ENCODE peak calls at places on chromosomes 12 and 14, in four cellular contexts. C is WERI-Rb-1, A is HFFc6, O is cardiac fibroblast. M is an unnamed sample.

GRCh38 chr12:77893918-77894317 is 63.2 kb downstream of the NAV3 start:
- DNase-seq in A (no peak), C (no peak), O (peak), M (no peak)

GRCh38 chr12:66776974-66777373 is 98.1 kb upstream of the GRIP1 start:
- DNase-seq in A (no peak), O (no peak), C (no peak), M (no peak)

GRCh38 chr12:120100630-120101029 is 15.9 kb downstream of the RAB35 start:
- DNase-seq in O (peak), C (no peak), A (no peak), M (no peak)

GRCh38 chr14:93047661-93048060 is 68.1 kb downstream of the ITPK1 start:
- DNase-seq in C (no peak), A (no peak), O (peak), M (no peak)

GRCh38 chr14:91143862-91144261 is 30.0 kb downstream of the DGLUCY start:
- DNase-seq in C (no peak), O (peak), A (no peak), M (no peak)

GRCh38 chr14:68950111-68950510 is 29.0 kb downstream of the ACTN1 start:
- DNase-seq in A (no peak), O (peak), C (no peak), M (peak)

GRCh38 chr14:37655418-37655817 is 60.0 kb downstream of the TTC6 start:
- DNase-seq in O (no peak), C (no peak), A (no peak), M (no peak)

GRCh38 chr14:81401420-81402122 is 1.4 kb upstream of the STON2 start:
- DNase-seq in O (peak), A (peak), C (no peak), M (peak)

GRCh38 chr12:79247494-79247893 is 382.9 kb downstream of the SYT1 start:
- DNase-seq in A (no peak), O (no peak), C (no peak), M (no peak)

GRCh38 chr12:120903382-120903817 is 758 bp downstream of the SPPL3 start:
- DNase-seq in A (peak), C (peak), O (peak), M (peak)

GRCh38 chr12:20646239-20646827 is 48.8 kb upstream of the SLCO1C1 start:
- DNase-seq in A (peak), C (no peak), O (peak), M (no peak)

GRCh38 chr12:57631566-57632368 is 1.2 kb downstream of the B4GALNT1 start:
- DNase-seq in C (peak), O (no peak), A (no peak), M (no peak)

GRCh38 chr12:75208851-75209781 is 523 bp downstream of the KCNC2 start:
- DNase-seq in O (peak), C (peak), A (no peak), M (no peak)

GRCh38 chr14:59363545-59364226 is 101.5 kb downstream of the GPR135 start:
- DNase-seq in A (no peak), O (peak), C (no peak), M (no peak)

GRCh38 chr12:49108958-49109404 is 1.7 kb downstream of the LMBR1L start:
- DNase-seq in A (peak), O (peak), C (peak), M (no peak)

GRCh38 chr14:87888136-87888999 is 104.6 kb downstream of the GALC start:
- DNase-seq in C (peak), A (no peak), O (no peak), M (no peak)

GRCh38 chr14:49505026-49505766 is 81.0 kb downstream of the RPS29 start:
- DNase-seq in A (no peak), O (no peak), C (no peak), M (no peak)

GRCh38 chr12:27972721-27973120 is at the start of gene PTHLH:
- DNase-seq in O (no peak), C (no peak), A (no peak), M (no peak)

GRCh38 chr14:65170768-65171251 is 68.5 kb upstream of the MAX start:
- DNase-seq in A (peak), C (peak), O (peak), M (no peak)

GRCh38 chr14:97264516-97265230 is 467.5 kb downstream of the VRK1 start:
- DNase-seq in O (no peak), A (no peak), C (no peak), M (no peak)

GRCh38 chr12:123990512-123990911 is 17.5 kb downstream of the ZNF664 start:
- DNase-seq in O (peak), C (no peak), A (no peak), M (no peak)

GRCh38 chr12:84772281-84772680 is 140.3 kb downstream of the SLC6A15 start:
- DNase-seq in O (no peak), A (no peak), C (no peak), M (no peak)

GRCh38 chr12:111195316-111195715 is 173.6 kb downstream of the PHETA1 start:
- DNase-seq in O (no peak), A (no peak), C (no peak), M (no peak)

GRCh38 chr14:30131698-30132097 is 204.1 kb upstream of the PRKD1 start:
- DNase-seq in C (no peak), O (no peak), A (no peak), M (no peak)

GRCh38 chr12:50589650-50590435 is 85.1 kb downstream of the DIP2B start:
- DNase-seq in C (no peak), A (peak), O (peak), M (no peak)

DNA sequence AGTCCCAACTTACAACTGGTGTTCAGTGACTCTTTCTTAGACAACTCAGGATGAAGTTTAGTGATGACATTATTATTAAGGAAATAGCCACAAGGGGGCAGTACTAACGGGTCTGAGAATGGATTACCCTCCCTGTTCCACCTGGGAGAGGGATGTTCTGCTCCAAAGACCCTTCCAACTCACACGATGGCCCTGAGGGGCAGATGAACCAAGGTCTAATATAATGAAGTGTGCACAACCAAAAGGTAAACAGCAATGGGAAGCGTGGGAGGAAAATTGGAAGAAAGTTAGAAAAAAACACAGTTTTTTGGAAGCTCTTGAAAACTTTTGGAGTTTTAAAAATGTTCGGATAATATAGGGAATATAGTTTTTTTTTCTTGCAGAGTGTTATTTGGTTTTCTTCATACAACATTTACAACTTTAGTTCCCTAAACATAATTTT is 24.0 kb downstream of the FGF6 start:
- DNase-seq in O (peak), A (peak), C (peak), M (no peak)
- TF ChIP-seq CTCF in O (peak), A (peak), C (peak), M (peak)

GRCh38 chr14:101563654-101564443 is 2.6 kb downstream of the DIO3 start:
- DNase-seq in O (no peak), C (no peak), A (no peak), M (no peak)

GRCh38 chr14:101563352-101563653 is 2.0 kb downstream of the DIO3 start:
- DNase-seq in O (no peak), C (no peak), A (no peak), M (no peak)

GRCh38 chr14:101567252-101567651 is 6.0 kb downstream of the DIO3 start:
- DNase-seq in C (no peak), O (no peak), A (no peak), M (no peak)

GRCh38 chr14:101564444-101564776 is 3.1 kb downstream of the DIO3 start:
- DNase-seq in C (no peak), O (no peak), A (no peak), M (no peak)

GRCh38 chr14:101564819-101565698 is 3.8 kb downstream of the DIO3 start:
- DNase-seq in A (no peak), C (no peak), O (no peak), M (no peak)
- TF ChIP-seq CTCF in A (no peak), C (no peak), O (no peak), M (no peak)

GRCh38 chr12:113955109-113955970 is 10.8 kb downstream of the RBM19 start:
- DNase-seq in O (peak), A (no peak), C (peak), M (no peak)
- TF ChIP-seq CTCF in O (peak), A (peak), C (peak), M (no peak)

GRCh38 chr12:114302606-114303005 is 103.3 kb downstream of the TBX5 start:
- DNase-seq in O (no peak), A (no peak), C (no peak), M (no peak)
- TF ChIP-seq CTCF in O (no peak), A (no peak), C (no peak), M (no peak)